ENCODE peak calls at places on chromosome 1, in four cellular contexts. Y is A673, K is GM12865, X is neural progenitor cell. Q is an unnamed sample.

GRCh38 chr1:21338568-21339401 is 48.5 kb upstream of the ECE1 start:
- DNase-seq in X (no peak), K (no peak), Y (no peak), Q (no peak)

GRCh38 chr1:112937495-112937894 is 18.5 kb downstream of the SLC16A1 start:
- DNase-seq in Y (peak), X (peak), K (no peak), Q (no peak)

GRCh38 chr1:119758584-119758983 is 10.1 kb downstream of the HMGCS2 start:
- DNase-seq in Y (no peak), X (no peak), K (no peak), Q (no peak)

GRCh38 chr1:63773815-63774616 is at the start of gene ROR1:
- DNase-seq in Y (peak), K (peak), X (peak), Q (no peak)

GRCh38 chr1:225426395-225427248 is 1.2 kb downstream of the LBR start:
- DNase-seq in X (peak), Y (peak), K (peak), Q (no peak)

GRCh38 chr1:18907914-18908845 is 5.8 kb upstream of the ALDH4A1 start:
- DNase-seq in K (peak), X (peak), Y (no peak), Q (no peak)

GRCh38 chr1:208150810-208151458 is 93.2 kb downstream of the PLXNA2 start:
- DNase-seq in Y (no peak), X (peak), K (no peak), Q (no peak)

GRCh38 chr1:235575597-235575996 is 71.3 kb upstream of the B3GALNT2 start:
- DNase-seq in K (no peak), X (no peak), Y (no peak), Q (no peak)

GRCh38 chr1:41423511-41424191 is 60.8 kb downstream of the EDN2 start:
- DNase-seq in K (no peak), Y (no peak), X (peak), Q (no peak)

GRCh38 chr1:203176273-203176672 is 647 bp upstream of the MYBPH start:
- DNase-seq in Y (no peak), K (no peak), X (no peak), Q (no peak)

GRCh38 chr1:27605796-27606707 is 2.1 kb upstream of the AHDC1 start:
- DNase-seq in X (peak), K (peak), Y (peak), Q (no peak)

GRCh38 chr1:213745451-213745850 is 242.3 kb upstream of the PROX1 start:
- DNase-seq in Y (no peak), K (no peak), X (no peak), Q (no peak)

GRCh38 chr1:246951413-246951812 is 19.7 kb upstream of the AHCTF1 start:
- DNase-seq in Y (no peak), K (no peak), X (no peak), Q (no peak)

GRCh38 chr1:168285419-168285790 is 4.7 kb downstream of the TBX19 start:
- DNase-seq in K (no peak), Y (no peak), X (peak), Q (no peak)

GRCh38 chr1:87084247-87084836 is 169.9 kb downstream of the HS2ST1 start:
- DNase-seq in Y (peak), X (peak), K (peak), Q (no peak)

GRCh38 chr1:56709269-56709880 is 64.3 kb downstream of the PRKAA2 start:
- DNase-seq in K (peak), Y (peak), X (peak), Q (no peak)

GRCh38 chr1:95685091-95685490 is 451.1 kb downstream of the RWDD3 start:
- DNase-seq in X (peak), K (no peak), Y (no peak), Q (no peak)

GRCh38 chr1:217333939-217334338 is 297.0 kb downstream of the GPATCH2 start:
- DNase-seq in K (peak), X (peak), Y (peak), Q (no peak)
- TF ChIP-seq CTCF in K (peak), X (peak), Y (peak), Q (no peak)

GRCh38 chr1:192933744-192934143 is 124.9 kb downstream of the RGS2 start:
- DNase-seq in K (no peak), X (no peak), Y (no peak), Q (no peak)

GRCh38 chr1:192941722-192942411 is 117.3 kb downstream of the UCHL5 start:
- DNase-seq in K (no peak), Y (no peak), X (no peak), Q (no peak)

GRCh38 chr1:192937128-192937527 is 122.0 kb downstream of the UCHL5 start:
- DNase-seq in X (no peak), Y (no peak), K (no peak), Q (no peak)

GRCh38 chr1:192939440-192939839 is 119.7 kb downstream of the UCHL5 start:
- DNase-seq in Y (no peak), K (no peak), X (no peak), Q (no peak)

GRCh38 chr1:192936313-192937018 is 122.7 kb downstream of the UCHL5 start:
- DNase-seq in X (no peak), Y (no peak), K (no peak), Q (no peak)
- TF ChIP-seq CTCF in X (no peak), Y (no peak), K (no peak), Q (no peak)

GRCh38 chr1:147723691-147724323 is 36.6 kb downstream of the GJA5 start:
- DNase-seq in Y (peak), K (peak), X (peak), Q (no peak)
- TF ChIP-seq CTCF in Y (peak), K (peak), X (peak), Q (no peak)

GRCh38 chr1:24155011-24155782 is 12.3 kb upstream of the IL22RA1 start:
- DNase-seq in Y (peak), X (peak), K (peak), Q (no peak)
- TF ChIP-seq CTCF in Y (peak), X (peak), K (no peak), Q (no peak)

DNA sequence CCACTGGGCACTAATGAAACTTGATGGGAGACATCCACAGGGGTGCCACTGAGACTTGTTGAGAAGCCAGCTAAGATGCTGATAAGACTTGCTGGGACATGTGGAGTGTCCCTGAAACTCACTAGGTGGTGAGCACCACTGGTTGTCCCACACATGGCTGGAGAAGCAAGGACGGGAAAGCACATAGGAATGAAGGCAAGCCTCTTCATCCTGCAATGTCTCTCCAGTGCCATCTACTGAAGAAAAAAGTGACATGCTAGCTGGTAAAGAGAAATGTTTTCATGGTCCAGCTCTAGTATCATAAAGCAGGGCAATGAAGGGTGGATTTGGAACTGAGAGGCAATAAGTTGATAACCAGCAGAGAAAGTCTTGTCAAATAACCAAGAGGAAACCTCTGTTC is 283.0 kb downstream of the PAPPA2 start:
- DNase-seq in X (no peak), Y (peak), K (no peak), Q (no peak)
- TF ChIP-seq CTCF in X (peak), Y (peak), K (no peak), Q (no peak)

GRCh38 chr1:230568008-230568407 is 74.3 kb upstream of the COG2 start:
- DNase-seq in K (peak), Y (no peak), X (no peak), Q (no peak)
- TF ChIP-seq CTCF in K (peak), Y (peak), X (peak), Q (no peak)